ENCODE peak calls at places on chromosomes 12 and 14, in ten cellular contexts. H, M, F, J, O, P, A, K, X and R are unnamed samples.

GRCh38 chr12:1523558-1524050 is 70.8 kb downstream of the FBXL14 start:
- DNase-seq in H (no peak), M (no peak), F (no peak), J (no peak), O (no peak), P (no peak), A (no peak), K (no peak), X (no peak), R (no peak)

GRCh38 chr14:36666416-36667206 is 5.0 kb downstream of the PAX9 start:
- DNase-seq in H (no peak), M (no peak), F (no peak), J (no peak), O (no peak), P (no peak), A (no peak), K (no peak), X (no peak), R (no peak)

GRCh38 chr12:62625238-62625637 is 158.6 kb downstream of the MON2 start:
- DNase-seq in H (no peak), M (no peak), F (no peak), J (no peak), O (no peak), P (no peak), A (no peak), K (no peak), X (no peak), R (no peak)

GRCh38 chr14:34035177-34035933 is 84.5 kb upstream of the EGLN3 start:
- DNase-seq in H (no peak), M (no peak), F (no peak), J (no peak), O (no peak), P (no peak), A (no peak), K (peak; percentile 92), X (no peak), R (no peak)

GRCh38 chr12:31650927-31651326 is 8.6 kb upstream of the ETFBKMT start:
- DNase-seq in H (no peak), M (no peak), F (no peak), J (no peak), O (no peak), P (no peak), A (no peak), K (no peak), X (no peak), R (no peak)

GRCh38 chr12:49225551-49226166 is 36.8 kb upstream of the TUBA1A start:
- DNase-seq in H (no peak), M (no peak), F (no peak), J (no peak), O (no peak), P (no peak), A (no peak), K (peak; percentile 8), X (no peak), R (no peak)

GRCh38 chr14:81638656-81639055 is 105.0 kb upstream of the SEL1L start:
- DNase-seq in H (no peak), M (no peak), F (no peak), J (no peak), O (no peak), P (no peak), A (no peak), K (no peak), X (no peak), R (no peak)

GRCh38 chr12:120115066-120115465 is 1.5 kb downstream of the RAB35 start:
- DNase-seq in H (no peak), M (no peak), F (no peak), J (no peak), O (no peak), P (no peak), A (no peak), K (no peak), X (no peak), R (no peak)

GRCh38 chr12:27236498-27236897 is 7.6 kb upstream of the STK38L start:
- DNase-seq in H (no peak), M (no peak), F (no peak), J (no peak), O (no peak), P (no peak), A (no peak), K (peak; percentile 51), X (no peak), R (no peak)

GRCh38 chr12:39764944-39765560 is 145.4 kb upstream of the ABCD2 start:
- DNase-seq in H (no peak), M (peak; percentile 26), F (no peak), J (no peak), O (no peak), P (no peak), A (peak; percentile 69), K (no peak), X (no peak), R (no peak)

GRCh38 chr12:124476011-124476400 is 91.4 kb downstream of the NCOR2 start:
- DNase-seq in H (no peak), M (no peak), F (no peak), J (no peak), O (no peak), P (no peak), A (no peak), K (no peak), X (no peak), R (no peak)

GRCh38 chr14:64026600-64026999 is 173.8 kb downstream of the SYNE2 start:
- DNase-seq in H (no peak), M (no peak), F (no peak), J (no peak), O (no peak), P (no peak), A (no peak), K (no peak), X (no peak), R (no peak)

GRCh38 chr12:93460882-93461281 is 6.4 kb upstream of the MRPL42 start:
- DNase-seq in H (no peak), M (no peak), F (no peak), J (no peak), O (no peak), P (no peak), A (no peak), K (no peak), X (no peak), R (no peak)

GRCh38 chr14:20692111-20692751 is 3.7 kb downstream of the ANG start:
- DNase-seq in H (no peak), M (no peak), F (no peak), J (no peak), O (no peak), P (no peak), A (no peak), K (no peak), X (no peak), R (no peak)

GRCh38 chr14:37991027-37991426 is 216.7 kb upstream of the SSTR1 start:
- DNase-seq in H (no peak), M (no peak), F (no peak), J (no peak), O (no peak), P (no peak), A (no peak), K (no peak), X (no peak), R (no peak)

GRCh38 chr14:40413146-40413545 is 980.9 kb upstream of the FBXO33 start:
- DNase-seq in H (no peak), M (no peak), F (no peak), J (no peak), O (no peak), P (no peak), A (no peak), K (no peak), X (no peak), R (no peak)

GRCh38 chr14:51889851-51890250 is 29.4 kb downstream of the GNG2 start:
- DNase-seq in H (no peak), M (no peak), F (no peak), J (no peak), O (no peak), P (no peak), A (no peak), K (no peak), X (no peak), R (no peak)

GRCh38 chr12:5505751-5506150 is 73.8 kb downstream of the NTF3 start:
- DNase-seq in H (no peak), M (no peak), F (no peak), J (no peak), O (no peak), P (no peak), A (no peak), K (peak; percentile 27), X (no peak), R (no peak)

GRCh38 chr12:117032593-117033381 is 66.4 kb downstream of the TESC start:
- DNase-seq in H (no peak), M (peak; percentile 69), F (no peak), J (no peak), O (no peak), P (peak; percentile 57), A (peak; percentile 75), K (no peak), X (no peak), R (no peak)

GRCh38 chr12:121805800-121806555 is 2.2 kb downstream of the SETD1B start:
- DNase-seq in H (no peak), M (no peak), F (peak; percentile 49), J (no peak), O (no peak), P (no peak), A (no peak), K (no peak), X (no peak), R (no peak)

GRCh38 chr14:105187935-105188524 is 6.9 kb upstream of the NUDT14 start:
- DNase-seq in H (no peak), M (peak; percentile 31), F (no peak), J (no peak), O (no peak), P (no peak), A (no peak), K (no peak), X (no peak), R (no peak)

GRCh38 chr12:97148941-97149559 is 242.0 kb downstream of the NEDD1 start:
- DNase-seq in H (no peak), M (no peak), F (peak; percentile 20), J (peak; percentile 26), O (peak; percentile 3), P (no peak), A (peak; percentile 23), K (peak; percentile 46), X (peak; percentile 70), R (peak; percentile 17)

GRCh38 chr14:62691613-62692489 is 353.4 kb downstream of the KCNH5 start:
- DNase-seq in H (no peak), M (peak; percentile 91), F (no peak), J (no peak), O (no peak), P (no peak), A (peak; percentile 96), K (peak; percentile 62), X (no peak), R (no peak)

GRCh38 chr14:59252772-59253500 is 64.5 kb downstream of the DAAM1 start:
- DNase-seq in H (no peak), M (no peak), F (no peak), J (no peak), O (no peak), P (no peak), A (no peak), K (no peak), X (no peak), R (no peak)

GRCh38 chr14:61221906-61222305 is 59.2 kb downstream of the TMEM30B start:
- DNase-seq in H (no peak), M (peak; percentile 61), F (no peak), J (no peak), O (no peak), P (no peak), A (peak; percentile 86), K (no peak), X (no peak), R (no peak)

GRCh38 chr12:8687846-8688601 is 9.8 kb upstream of the RIMKLB start:
- DNase-seq in H (no peak), M (peak; percentile 69), F (no peak), J (no peak), O (no peak), P (peak; percentile 3), A (peak; percentile 93), K (peak; percentile 59), X (peak; percentile 29), R (no peak)

GRCh38 chr12:48795550-48796455 is 6.9 kb upstream of the ADCY6 start:
- DNase-seq in H (no peak), M (peak; percentile 93), F (peak; percentile 55), J (peak; percentile 50), O (no peak), P (peak; percentile 19), A (peak; percentile 47), K (peak; percentile 56), X (peak; percentile 75), R (peak; percentile 31)

GRCh38 chr12:68915055-68915454 is 17.9 kb downstream of the CPM start:
- DNase-seq in H (no peak), M (no peak), F (no peak), J (no peak), O (no peak), P (no peak), A (no peak), K (no peak), X (no peak), R (no peak)